ENCODE peak calls at places on chromosome 18, in five cellular contexts. S is endothelial cell, H is HFFc6, D is lower lobe of right lung, Y is astrocyte of the spinal cord. U is an unnamed sample.

GRCh38 chr18:55634545-55634944 is 46.6 kb upstream of the TCF4 start:
- DNase-seq in S (no peak), H (peak), D (no peak), Y (peak), U (no peak)

GRCh38 chr18:6661692-6662415 is 67.7 kb upstream of the ARHGAP28 start:
- DNase-seq in S (no peak), H (no peak), D (no peak), Y (no peak), U (no peak)

GRCh38 chr18:3667255-3668137 is 217.5 kb downstream of the TGIF1 start:
- DNase-seq in S (no peak), H (no peak), D (no peak), Y (no peak), U (no peak)

GRCh38 chr18:74715306-74715705 is 117.6 kb downstream of the ZNF407 start:
- DNase-seq in S (no peak), H (no peak), D (no peak), Y (no peak), U (no peak)

GRCh38 chr18:76374330-76375281 is 120.4 kb downstream of the ZNF516 start:
- DNase-seq in S (no peak), H (no peak), D (no peak), Y (no peak), U (no peak)

GRCh38 chr18:62018034-62018760 is 125.4 kb upstream of the RNF152 start:
- DNase-seq in S (no peak), H (peak), D (no peak), Y (peak), U (peak)

GRCh38 chr18:78771496-78772368 is 207.9 kb upstream of the SALL3 start:
- DNase-seq in S (no peak), H (no peak), D (no peak), Y (no peak), U (no peak)

GRCh38 chr18:63224574-63224973 is 95.0 kb downstream of the BCL2 start:
- DNase-seq in S (no peak), H (no peak), D (no peak), Y (no peak), U (no peak)

GRCh38 chr18:46946656-46947282 is 29.4 kb downstream of the KATNAL2 start:
- DNase-seq in S (peak), H (peak), D (peak), Y (peak), U (peak)

GRCh38 chr18:51890762-51891161 is 449.2 kb upstream of the DCC start:
- DNase-seq in S (no peak), H (no peak), D (no peak), Y (peak), U (no peak)

GRCh38 chr18:40841473-40841872 is 1113.6 kb upstream of the PIK3C3 start:
- DNase-seq in S (no peak), H (peak), D (no peak), Y (peak), U (no peak)

GRCh38 chr18:50065039-50065438 is 129.9 kb downstream of the MYO5B start:
- DNase-seq in S (no peak), H (no peak), D (no peak), Y (no peak), U (no peak)

GRCh38 chr18:50057009-50057408 is 137.9 kb downstream of the MYO5B start:
- DNase-seq in S (no peak), H (no peak), D (no peak), Y (no peak), U (no peak)

GRCh38 chr18:50058731-50059130 is 136.2 kb downstream of the MYO5B start:
- DNase-seq in S (no peak), H (no peak), D (no peak), Y (no peak), U (no peak)

GRCh38 chr18:50061876-50062517 is 132.9 kb downstream of the MYO5B start:
- DNase-seq in S (no peak), H (no peak), D (no peak), Y (no peak), U (no peak)

DNA sequence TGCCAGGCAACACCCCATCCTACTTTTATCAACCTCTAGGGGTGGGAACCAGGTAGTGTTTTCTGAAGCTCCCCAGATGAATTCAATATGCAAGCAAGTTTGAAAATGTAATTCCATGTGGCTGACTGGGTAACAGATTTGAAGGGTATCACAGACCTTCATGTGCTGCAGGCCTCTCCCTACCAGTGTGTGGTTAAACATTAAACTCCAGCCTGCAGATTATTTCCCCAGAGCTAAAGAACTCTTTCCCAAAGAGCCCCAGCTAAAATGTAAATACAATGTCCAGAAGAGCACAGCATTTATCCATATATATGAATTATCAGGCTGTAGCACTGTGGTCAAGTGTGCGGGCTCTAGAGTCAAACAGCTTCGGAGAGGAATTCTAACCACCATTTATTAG is 134.1 kb downstream of the MYO5B start:
- DNase-seq in S (no peak), H (no peak), D (no peak), Y (no peak), U (no peak)
- TF ChIP-seq CTCF in S (no peak), H (no peak), D (no peak), Y (no peak), U (no peak)

DNA sequence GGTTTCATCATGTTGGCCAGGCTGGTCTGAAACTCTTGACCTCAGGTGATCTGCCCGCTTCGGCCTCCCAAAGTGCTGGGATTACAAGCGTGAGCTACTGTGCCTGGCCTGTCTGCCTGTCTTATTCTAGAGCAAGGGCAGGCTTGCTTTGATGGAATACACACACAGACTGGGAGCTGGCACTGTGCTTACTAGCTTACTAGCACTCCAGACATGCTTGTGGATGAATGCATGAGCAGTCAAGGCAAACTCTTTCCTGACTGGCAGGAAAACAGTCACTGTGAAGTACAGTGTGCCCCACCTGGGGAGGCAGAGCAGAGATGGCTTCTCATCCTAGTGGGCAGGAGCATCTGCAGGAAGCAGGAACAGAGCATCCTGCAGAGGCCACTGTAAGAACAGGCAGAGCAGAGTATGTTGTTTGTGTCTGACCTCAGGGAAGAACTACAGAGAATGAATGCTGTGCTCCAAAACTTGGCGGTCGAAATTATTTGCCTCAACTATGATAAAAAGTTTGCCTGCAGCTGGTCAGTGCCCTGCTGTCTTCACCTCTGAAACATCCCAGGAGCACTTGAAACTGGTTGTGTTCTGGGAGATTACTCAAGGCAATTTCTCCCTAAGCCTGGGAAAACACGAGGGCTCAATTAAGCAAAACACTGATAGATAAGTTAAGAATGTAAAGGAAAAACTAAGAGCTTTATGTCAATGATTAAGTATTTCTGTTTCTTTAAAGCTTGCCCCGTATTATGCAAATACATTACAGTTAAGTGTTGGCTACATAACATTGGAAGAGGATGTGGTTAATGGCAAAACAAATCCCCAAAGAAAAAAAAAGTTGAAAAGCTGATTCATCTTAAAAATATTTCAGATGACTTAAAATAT is 102.4 kb downstream of the VAPA start:
- DNase-seq in S (no peak), H (peak), D (no peak), Y (peak), U (peak)
- TF ChIP-seq CTCF in S (no peak), H (peak), D (no peak), Y (peak), U (peak)

DNA sequence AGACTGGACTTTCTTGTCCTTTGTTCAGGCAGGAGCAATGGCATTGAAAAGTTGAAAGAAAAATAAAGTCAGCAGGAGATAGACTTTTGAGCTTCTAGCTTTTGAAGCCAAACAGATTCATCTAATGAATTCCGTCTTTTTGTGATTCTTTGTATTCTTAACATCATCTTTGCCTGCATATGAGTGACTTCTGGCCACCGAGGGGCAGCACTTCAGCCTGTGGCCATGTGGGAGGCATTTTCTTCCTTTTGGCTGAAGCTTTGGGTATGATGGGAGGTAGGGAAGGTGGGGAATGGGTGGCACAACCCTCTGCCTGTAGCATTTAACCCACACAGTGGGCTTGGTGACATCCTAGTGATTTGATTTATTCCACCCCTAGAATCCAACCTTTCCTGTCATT is 220.6 kb downstream of the SETBP1 start:
- DNase-seq in S (no peak), H (no peak), D (no peak), Y (no peak), U (no peak)
- TF ChIP-seq CTCF in S (no peak), H (peak), D (peak), Y (peak), U (no peak)

GRCh38 chr18:11747286-11747685 is 58.2 kb downstream of the GNAL start:
- DNase-seq in S (no peak), H (no peak), D (no peak), Y (no peak), U (no peak)

GRCh38 chr18:11736656-11737055 is 47.6 kb downstream of the GNAL start:
- DNase-seq in S (no peak), H (no peak), D (no peak), Y (no peak), U (no peak)

GRCh38 chr18:11739893-11740292 is 50.8 kb downstream of the GNAL start:
- DNase-seq in S (no peak), H (no peak), D (no peak), Y (no peak), U (no peak)

DNA sequence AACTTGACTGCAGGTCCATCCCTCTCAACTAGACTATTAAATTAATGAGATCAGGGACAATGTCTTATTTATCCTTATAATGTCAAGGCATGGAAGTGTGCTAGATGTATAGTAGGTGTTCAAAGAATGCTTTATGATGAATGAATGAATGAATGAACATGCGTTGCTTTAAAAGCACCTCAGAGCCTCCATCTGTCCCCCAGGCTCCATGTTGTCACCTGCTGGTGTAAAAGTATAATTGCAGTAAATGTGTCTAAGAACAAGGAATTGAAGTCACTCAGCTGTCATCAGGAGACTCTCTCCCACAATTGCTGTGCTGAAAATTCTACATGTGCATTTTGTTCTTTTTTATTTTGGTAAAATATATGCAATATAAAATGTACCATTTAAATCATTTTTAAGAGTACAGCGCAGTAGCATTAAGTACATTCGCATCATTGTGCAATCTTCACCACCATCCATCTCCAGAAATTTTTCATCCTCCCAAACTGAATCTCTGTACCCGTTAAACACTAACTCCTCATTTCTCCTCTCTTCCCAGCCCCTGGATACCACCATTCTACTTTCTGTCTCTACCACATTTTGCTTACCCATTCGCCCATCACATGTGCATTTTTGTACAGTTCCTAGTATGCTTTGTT is 52.6 kb downstream of the GNAL start:
- DNase-seq in S (no peak), H (no peak), D (no peak), Y (no peak), U (no peak)
- TF ChIP-seq CTCF in S (peak), H (peak), D (peak), Y (peak), U (peak)

DNA sequence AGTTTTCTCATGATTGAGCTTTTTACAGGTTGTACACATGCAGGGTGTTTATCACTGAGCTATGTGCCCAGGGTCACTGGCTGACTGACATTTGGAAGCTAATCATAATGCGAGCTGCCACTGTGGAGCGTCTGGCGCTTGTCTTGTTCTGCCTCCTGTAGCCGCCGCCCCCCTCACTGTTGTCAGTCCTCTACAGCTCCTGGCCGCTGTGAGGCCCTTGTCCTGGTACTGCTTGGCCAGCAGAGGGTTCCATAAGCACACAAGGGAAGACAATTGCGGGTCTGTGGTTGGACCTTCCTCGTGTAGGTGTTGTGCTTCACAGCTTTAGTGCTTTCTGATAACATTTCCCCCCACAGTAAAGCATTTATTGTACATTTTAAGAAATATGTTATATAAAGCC is 105.6 kb upstream of the LDLRAD4 start:
- DNase-seq in S (peak), H (peak), D (no peak), Y (peak), U (no peak)
- TF ChIP-seq CTCF in S (no peak), H (peak), D (peak), Y (peak), U (peak)

GRCh38 chr18:21242141-21243040 is at the start of gene GREB1L:
- DNase-seq in S (peak), H (peak), D (peak), Y (peak), U (peak)
- TF ChIP-seq CTCF in S (peak), H (peak), D (peak), Y (peak), U (peak)